ENCODE peak calls at places on chromosomes 4 and X, in eight cellular contexts. V is naive thymus-derived CD8-positive, alpha-beta T cell; R is kidney glomerular epithelial cell; D is T-helper 2 cell; A is heart left ventricle; O is immature natural killer cell; Z is NCI-H2107; M is NAMALWA. J is an unnamed sample.

GRCh38 chr4:13656569-13656988 is 29.1 kb upstream of the BOD1L1 start:
- DNase-seq in V (peak), R (peak), D (peak), A (peak), O (peak), Z (no peak), M (peak), J (no peak)

GRCh38 chrX:46034868-46035267 is 510.4 kb downstream of the ZNF674 start:
- DNase-seq in V (no peak), R (no peak), D (no peak), A (no peak), O (no peak), Z (no peak), M (no peak), J (no peak)

GRCh38 chrX:110282922-110283321 is 35.0 kb downstream of the AMMECR1 start:
- DNase-seq in V (no peak), R (no peak), D (no peak), A (no peak), O (no peak), Z (no peak), M (no peak), J (no peak)

GRCh38 chr4:24601121-24601520 is 16.8 kb upstream of the DHX15 start:
- DNase-seq in V (no peak), R (peak), D (no peak), A (no peak), O (no peak), Z (no peak), M (no peak), J (no peak)

GRCh38 chrX:52852110-52852872 is 15.6 kb downstream of the XAGE3 start:
- DNase-seq in V (no peak), R (peak), D (no peak), A (no peak), O (no peak), Z (no peak), M (no peak), J (no peak)

GRCh38 chr4:120331486-120332281 is 265.0 kb upstream of the MAD2L1 start:
- DNase-seq in V (no peak), R (no peak), D (no peak), A (no peak), O (no peak), Z (peak), M (no peak), J (no peak)

GRCh38 chr4:63275491-63275890 is 1133.8 kb downstream of the TECRL start:
- DNase-seq in V (no peak), R (no peak), D (no peak), A (no peak), O (no peak), Z (no peak), M (no peak), J (no peak)

GRCh38 chr4:25351777-25352421 is 25.2 kb upstream of the ANAPC4 start:
- DNase-seq in V (no peak), R (peak), D (no peak), A (no peak), O (no peak), Z (no peak), M (no peak), J (no peak)

GRCh38 chr4:155371432-155372043 is 5.2 kb downstream of the MAP9 start:
- DNase-seq in V (no peak), R (no peak), D (no peak), A (no peak), O (peak), Z (no peak), M (peak), J (no peak)

GRCh38 chr4:10106421-10107039 is 10.1 kb downstream of the WDR1 start:
- DNase-seq in V (no peak), R (peak), D (peak), A (peak), O (peak), Z (no peak), M (no peak), J (no peak)

GRCh38 chr4:54400188-54400587 is 171.1 kb downstream of the PDGFRA start:
- DNase-seq in V (no peak), R (no peak), D (no peak), A (no peak), O (no peak), Z (no peak), M (no peak), J (no peak)

GRCh38 chr4:84678976-84679744 is 96.2 kb downstream of the CDS1 start:
- DNase-seq in V (no peak), R (no peak), D (no peak), A (no peak), O (no peak), Z (no peak), M (no peak), J (no peak)